ENCODE peak calls at places on chromosome 15, in five cellular contexts. One of them, this sample, is unnamed.

GRCh38 chr15:70271422-70272088 is 173.8 kb upstream of the TLE3 start:
- DNase-seq in upper lobe of right lung: no peak
- DNase-seq in GM23248: peak; percentile 99
- DNase-seq in dorsolateral prefrontal cortex: no peak
- DNase-seq in foreskin fibroblast: peak; percentile 92
- DNase-seq in this sample: peak; percentile 85

GRCh38 chr15:62850791-62851291 is 191.7 kb upstream of the TPM1 start:
- DNase-seq in foreskin fibroblast: peak; percentile 54
- DNase-seq in GM23248: peak; percentile 74
- DNase-seq in upper lobe of right lung: no peak
- DNase-seq in dorsolateral prefrontal cortex: no peak
- DNase-seq in this sample: peak; percentile 73

GRCh38 chr15:57329582-57330367 is 46.5 kb upstream of the CGNL1 start:
- DNase-seq in upper lobe of right lung: no peak
- DNase-seq in dorsolateral prefrontal cortex: no peak
- DNase-seq in foreskin fibroblast: no peak
- DNase-seq in GM23248: no peak
- DNase-seq in this sample: no peak

GRCh38 chr15:60412807-60413597 is 15.2 kb upstream of the ANXA2 start:
- DNase-seq in foreskin fibroblast: no peak
- DNase-seq in dorsolateral prefrontal cortex: no peak
- DNase-seq in upper lobe of right lung: no peak
- DNase-seq in GM23248: peak; percentile 51
- DNase-seq in this sample: no peak

GRCh38 chr15:100939786-100940185 is 20.6 kb downstream of the LRRK1 start:
- DNase-seq in GM23248: no peak
- DNase-seq in upper lobe of right lung: no peak
- DNase-seq in foreskin fibroblast: no peak
- DNase-seq in dorsolateral prefrontal cortex: no peak
- DNase-seq in this sample: no peak

GRCh38 chr15:38283010-38283409 is 30.4 kb downstream of the SPRED1 start:
- DNase-seq in GM23248: no peak
- DNase-seq in upper lobe of right lung: no peak
- DNase-seq in dorsolateral prefrontal cortex: no peak
- DNase-seq in foreskin fibroblast: no peak
- DNase-seq in this sample: no peak

GRCh38 chr15:26438316-26438715 is 334.6 kb downstream of the GABRB3 start:
- DNase-seq in GM23248: no peak
- DNase-seq in dorsolateral prefrontal cortex: no peak
- DNase-seq in upper lobe of right lung: no peak
- DNase-seq in foreskin fibroblast: no peak
- DNase-seq in this sample: no peak

GRCh38 chr15:29196306-29196705 is 73.3 kb downstream of the NSMCE3 start:
- DNase-seq in foreskin fibroblast: no peak
- DNase-seq in dorsolateral prefrontal cortex: no peak
- DNase-seq in upper lobe of right lung: no peak
- DNase-seq in GM23248: no peak
- DNase-seq in this sample: no peak

GRCh38 chr15:25830844-25831443 is 32.2 kb downstream of the ATP10A start:
- DNase-seq in foreskin fibroblast: peak; percentile 81
- DNase-seq in dorsolateral prefrontal cortex: no peak
- DNase-seq in GM23248: peak; percentile 98
- DNase-seq in upper lobe of right lung: no peak
- DNase-seq in this sample: peak; percentile 91

GRCh38 chr15:44286814-44287555 is 1.5 kb upstream of the GOLM2 start:
- DNase-seq in GM23248: peak; percentile 54
- DNase-seq in foreskin fibroblast: no peak
- DNase-seq in upper lobe of right lung: no peak
- DNase-seq in dorsolateral prefrontal cortex: no peak
- DNase-seq in this sample: no peak

GRCh38 chr15:77225088-77225487 is 154.2 kb upstream of the TSPAN3 start:
- DNase-seq in upper lobe of right lung: no peak
- DNase-seq in dorsolateral prefrontal cortex: no peak
- DNase-seq in foreskin fibroblast: no peak
- DNase-seq in GM23248: no peak
- DNase-seq in this sample: no peak

GRCh38 chr15:70625438-70625837 is 137.9 kb downstream of the UACA start:
- DNase-seq in foreskin fibroblast: no peak
- DNase-seq in upper lobe of right lung: no peak
- DNase-seq in dorsolateral prefrontal cortex: no peak
- DNase-seq in GM23248: no peak
- DNase-seq in this sample: no peak

GRCh38 chr15:75599396-75599795 is 20.3 kb upstream of the PTPN9 start:
- DNase-seq in GM23248: no peak
- DNase-seq in dorsolateral prefrontal cortex: no peak
- DNase-seq in upper lobe of right lung: no peak
- DNase-seq in foreskin fibroblast: no peak
- DNase-seq in this sample: no peak

GRCh38 chr15:70291696-70292510 is 194.2 kb upstream of the TLE3 start:
- DNase-seq in GM23248: no peak
- DNase-seq in dorsolateral prefrontal cortex: no peak
- DNase-seq in foreskin fibroblast: no peak
- DNase-seq in upper lobe of right lung: peak; percentile 31
- DNase-seq in this sample: no peak

GRCh38 chr15:78909791-78910228 is 35.0 kb downstream of the CTSH start:
- DNase-seq in foreskin fibroblast: no peak
- DNase-seq in GM23248: peak; percentile 69
- DNase-seq in dorsolateral prefrontal cortex: no peak
- DNase-seq in upper lobe of right lung: no peak
- DNase-seq in this sample: no peak

GRCh38 chr15:81516461-81516860 is 142.4 kb upstream of the TMC3 start:
- DNase-seq in dorsolateral prefrontal cortex: no peak
- DNase-seq in upper lobe of right lung: no peak
- DNase-seq in foreskin fibroblast: peak; percentile 17
- DNase-seq in GM23248: peak; percentile 67
- DNase-seq in this sample: no peak

GRCh38 chr15:68546318-68546717 is 32.5 kb upstream of the CORO2B start:
- DNase-seq in GM23248: no peak
- DNase-seq in upper lobe of right lung: no peak
- DNase-seq in foreskin fibroblast: no peak
- DNase-seq in dorsolateral prefrontal cortex: no peak
- DNase-seq in this sample: no peak

GRCh38 chr15:73927003-73927475 is 777 bp downstream of the LOXL1 start:
- DNase-seq in GM23248: peak; percentile 66
- DNase-seq in dorsolateral prefrontal cortex: no peak
- DNase-seq in upper lobe of right lung: peak; percentile 84
- DNase-seq in foreskin fibroblast: no peak
- DNase-seq in this sample: peak; percentile 63

GRCh38 chr15:94968133-94968532 is 736.8 kb downstream of the MCTP2 start:
- DNase-seq in upper lobe of right lung: no peak
- DNase-seq in foreskin fibroblast: no peak
- DNase-seq in GM23248: no peak
- DNase-seq in dorsolateral prefrontal cortex: no peak
- DNase-seq in this sample: no peak

GRCh38 chr15:80404719-80405553 is 754 bp downstream of the ARNT2 start:
- DNase-seq in GM23248: no peak
- DNase-seq in dorsolateral prefrontal cortex: peak; percentile 51
- DNase-seq in foreskin fibroblast: no peak
- DNase-seq in upper lobe of right lung: peak; percentile 68
- DNase-seq in this sample: peak; percentile 23

GRCh38 chr15:70539912-70540520 is 223.3 kb downstream of the UACA start:
- DNase-seq in foreskin fibroblast: no peak
- DNase-seq in GM23248: no peak
- DNase-seq in upper lobe of right lung: no peak
- DNase-seq in dorsolateral prefrontal cortex: no peak
- DNase-seq in this sample: no peak

GRCh38 chr15:56770191-56770590 is 36.9 kb upstream of the ZNF280D start:
- DNase-seq in foreskin fibroblast: no peak
- DNase-seq in dorsolateral prefrontal cortex: no peak
- DNase-seq in upper lobe of right lung: no peak
- DNase-seq in GM23248: no peak
- DNase-seq in this sample: no peak

GRCh38 chr15:67520976-67521769 is at the start of gene C15orf61:
- DNase-seq in foreskin fibroblast: peak; percentile 81
- DNase-seq in dorsolateral prefrontal cortex: peak; percentile 76
- DNase-seq in upper lobe of right lung: peak; percentile 95
- DNase-seq in GM23248: peak; percentile 90
- DNase-seq in this sample: peak; percentile 93

GRCh38 chr15:81106560-81106959 is 27.5 kb upstream of the CFAP161 start:
- DNase-seq in foreskin fibroblast: peak; percentile 74
- DNase-seq in dorsolateral prefrontal cortex: no peak
- DNase-seq in GM23248: peak; percentile 90
- DNase-seq in upper lobe of right lung: no peak
- DNase-seq in this sample: peak; percentile 67

GRCh38 chr15:58284293-58284692 is 146.1 kb downstream of the AQP9 start:
- DNase-seq in foreskin fibroblast: no peak
- DNase-seq in upper lobe of right lung: no peak
- DNase-seq in GM23248: no peak
- DNase-seq in dorsolateral prefrontal cortex: no peak
- DNase-seq in this sample: no peak

GRCh38 chr15:22930782-22931484 is 49.2 kb downstream of the CYFIP1 start:
- DNase-seq in dorsolateral prefrontal cortex: peak; percentile 46
- DNase-seq in upper lobe of right lung: no peak
- DNase-seq in GM23248: peak; percentile 43
- DNase-seq in foreskin fibroblast: no peak
- DNase-seq in this sample: no peak

GRCh38 chr15:60635507-60636352 is 156.8 kb upstream of the ICE2 start:
- DNase-seq in dorsolateral prefrontal cortex: no peak
- DNase-seq in GM23248: no peak
- DNase-seq in upper lobe of right lung: no peak
- DNase-seq in foreskin fibroblast: no peak
- DNase-seq in this sample: no peak

GRCh38 chr15:31831596-31831995 is 198.7 kb upstream of the CHRNA7 start:
- DNase-seq in upper lobe of right lung: no peak
- DNase-seq in dorsolateral prefrontal cortex: no peak
- DNase-seq in GM23248: no peak
- DNase-seq in foreskin fibroblast: no peak
- DNase-seq in this sample: no peak

GRCh38 chr15:64775551-64776401 is at the start of gene RBPMS2:
- DNase-seq in foreskin fibroblast: no peak
- DNase-seq in upper lobe of right lung: no peak
- DNase-seq in GM23248: peak; percentile 48
- DNase-seq in dorsolateral prefrontal cortex: no peak
- DNase-seq in this sample: no peak

GRCh38 chr15:76177491-76178040 is 117.8 kb downstream of the TMEM266 start:
- DNase-seq in foreskin fibroblast: peak; percentile 93
- DNase-seq in upper lobe of right lung: no peak
- DNase-seq in dorsolateral prefrontal cortex: no peak
- DNase-seq in GM23248: peak; percentile 96
- DNase-seq in this sample: peak; percentile 69

GRCh38 chr15:99925661-99926461 is 192.6 kb upstream of the LYSMD4 start:
- DNase-seq in GM23248: peak; percentile 29
- DNase-seq in foreskin fibroblast: no peak
- DNase-seq in upper lobe of right lung: peak; percentile 86
- DNase-seq in dorsolateral prefrontal cortex: no peak
- DNase-seq in this sample: no peak

This sample was measured in hepatic stellate cell.